ENCODE peak calls at places on chromosomes 5 and 9, in seven cellular contexts. One of them, this sample, is unnamed.

GRCh38 chr5:82396871-82397514 is 118.8 kb upstream of the RPS23 start:
- DNase-seq in OCI-LY7: no peak
- DNase-seq in HTR-8/SVneo: peak; percentile 65
- DNase-seq in T-helper 9 cell: no peak
- DNase-seq in RPMI7951: peak; percentile 99
- DNase-seq in posterior cingulate gyrus: no peak
- DNase-seq in GM04504: peak; percentile 98
- DNase-seq in this sample: peak; percentile 54

GRCh38 chr5:127685662-127686061 is 17.5 kb upstream of the CCDC192 start:
- DNase-seq in HTR-8/SVneo: no peak
- DNase-seq in RPMI7951: no peak
- DNase-seq in posterior cingulate gyrus: no peak
- DNase-seq in OCI-LY7: no peak
- DNase-seq in T-helper 9 cell: no peak
- DNase-seq in GM04504: no peak
- DNase-seq in this sample: no peak

GRCh38 chr9:131419029-131419614 is 25.2 kb downstream of the PRRC2B start:
- DNase-seq in OCI-LY7: no peak
- DNase-seq in posterior cingulate gyrus: no peak
- DNase-seq in T-helper 9 cell: no peak
- DNase-seq in GM04504: no peak
- DNase-seq in HTR-8/SVneo: no peak
- DNase-seq in RPMI7951: no peak
- DNase-seq in this sample: no peak

GRCh38 chr9:136650648-136651047 is 12.1 kb upstream of the EGFL7 start:
- DNase-seq in HTR-8/SVneo: no peak
- DNase-seq in GM04504: no peak
- DNase-seq in posterior cingulate gyrus: no peak
- DNase-seq in OCI-LY7: no peak
- DNase-seq in T-helper 9 cell: no peak
- DNase-seq in RPMI7951: no peak
- DNase-seq in this sample: no peak

GRCh38 chr5:58046371-58046770 is 413.5 kb downstream of the PLK2 start:
- DNase-seq in HTR-8/SVneo: no peak
- DNase-seq in posterior cingulate gyrus: no peak
- DNase-seq in GM04504: no peak
- DNase-seq in T-helper 9 cell: no peak
- DNase-seq in RPMI7951: no peak
- DNase-seq in OCI-LY7: no peak
- DNase-seq in this sample: no peak

GRCh38 chr5:72956324-72957140 is 691 bp downstream of the FCHO2 start:
- DNase-seq in T-helper 9 cell: peak; percentile 20
- DNase-seq in GM04504: peak; percentile 23
- DNase-seq in OCI-LY7: peak; percentile 56
- DNase-seq in HTR-8/SVneo: peak; percentile 37
- DNase-seq in RPMI7951: peak; percentile 55
- DNase-seq in posterior cingulate gyrus: peak; percentile 34
- DNase-seq in this sample: no peak

GRCh38 chr5:58648846-58649245 is 66.0 kb downstream of the RAB3C start:
- DNase-seq in GM04504: no peak
- DNase-seq in HTR-8/SVneo: no peak
- DNase-seq in T-helper 9 cell: no peak
- DNase-seq in posterior cingulate gyrus: no peak
- DNase-seq in OCI-LY7: no peak
- DNase-seq in RPMI7951: no peak
- DNase-seq in this sample: no peak

GRCh38 chr9:111559000-111559610 is 34.1 kb downstream of the ZNF483 start:
- DNase-seq in GM04504: peak; percentile 17
- DNase-seq in T-helper 9 cell: no peak
- DNase-seq in RPMI7951: peak; percentile 37
- DNase-seq in OCI-LY7: no peak
- DNase-seq in HTR-8/SVneo: no peak
- DNase-seq in posterior cingulate gyrus: no peak
- DNase-seq in this sample: no peak

GRCh38 chr9:109973336-109973735 is 193.3 kb downstream of the PALM2AKAP2 start:
- DNase-seq in RPMI7951: no peak
- DNase-seq in posterior cingulate gyrus: no peak
- DNase-seq in T-helper 9 cell: no peak
- DNase-seq in GM04504: no peak
- DNase-seq in OCI-LY7: no peak
- DNase-seq in HTR-8/SVneo: no peak
- DNase-seq in this sample: no peak

GRCh38 chr5:8417316-8418048 is 548.5 kb downstream of the MTRR start:
- DNase-seq in posterior cingulate gyrus: no peak
- DNase-seq in OCI-LY7: no peak
- DNase-seq in T-helper 9 cell: no peak
- DNase-seq in HTR-8/SVneo: no peak
- DNase-seq in GM04504: no peak
- DNase-seq in RPMI7951: no peak
- DNase-seq in this sample: no peak

GRCh38 chr9:76302947-76303550 is 91.2 kb downstream of the RFK start:
- DNase-seq in posterior cingulate gyrus: no peak
- DNase-seq in RPMI7951: peak; percentile 32
- DNase-seq in HTR-8/SVneo: peak; percentile 42
- DNase-seq in T-helper 9 cell: no peak
- DNase-seq in GM04504: no peak
- DNase-seq in OCI-LY7: peak; percentile 70
- DNase-seq in this sample: peak; percentile 29

GRCh38 chr9:127004946-127005769 is 90.6 kb downstream of the RALGPS1 start:
- DNase-seq in OCI-LY7: no peak
- DNase-seq in HTR-8/SVneo: no peak
- DNase-seq in posterior cingulate gyrus: no peak
- DNase-seq in T-helper 9 cell: peak; percentile 28
- DNase-seq in GM04504: no peak
- DNase-seq in RPMI7951: peak; percentile 58
- DNase-seq in this sample: no peak

GRCh38 chr9:100098241-100098886 is 436 bp downstream of the ERP44 start:
- DNase-seq in T-helper 9 cell: peak; percentile 15
- DNase-seq in posterior cingulate gyrus: no peak
- DNase-seq in RPMI7951: peak; percentile 66
- DNase-seq in GM04504: peak; percentile 12
- DNase-seq in HTR-8/SVneo: peak; percentile 15
- DNase-seq in OCI-LY7: peak; percentile 54
- DNase-seq in this sample: peak; percentile 65

GRCh38 chr5:169788168-169788567 is 151.1 kb downstream of the DOCK2 start:
- DNase-seq in HTR-8/SVneo: peak; percentile 45
- DNase-seq in T-helper 9 cell: no peak
- DNase-seq in OCI-LY7: no peak
- DNase-seq in RPMI7951: peak; percentile 86
- DNase-seq in posterior cingulate gyrus: no peak
- DNase-seq in GM04504: no peak
- DNase-seq in this sample: no peak

GRCh38 chr5:136036293-136036911 is 7.6 kb downstream of the TGFBI start:
- DNase-seq in posterior cingulate gyrus: no peak
- DNase-seq in GM04504: no peak
- DNase-seq in RPMI7951: no peak
- DNase-seq in T-helper 9 cell: no peak
- DNase-seq in HTR-8/SVneo: no peak
- DNase-seq in OCI-LY7: no peak
- DNase-seq in this sample: no peak

GRCh38 chr9:34457266-34458012 is 931 bp downstream of the FAM219A start:
- DNase-seq in HTR-8/SVneo: peak; percentile 61
- DNase-seq in RPMI7951: peak; percentile 67
- DNase-seq in GM04504: peak; percentile 44
- DNase-seq in T-helper 9 cell: no peak
- DNase-seq in posterior cingulate gyrus: peak; percentile 76
- DNase-seq in OCI-LY7: peak; percentile 13
- DNase-seq in this sample: no peak

GRCh38 chr5:137752873-137753226 is 1.3 kb downstream of the HNRNPA0 start:
- DNase-seq in GM04504: no peak
- DNase-seq in posterior cingulate gyrus: no peak
- DNase-seq in RPMI7951: peak; percentile 27
- DNase-seq in HTR-8/SVneo: no peak
- DNase-seq in OCI-LY7: peak; percentile 58
- DNase-seq in T-helper 9 cell: no peak
- DNase-seq in this sample: no peak

This sample was measured in HCT116.